ENCODE peak calls at places on chromosomes 5 and 9, in eight cellular contexts. N, T, S, F, E, L, B and U are unnamed samples.

GRCh38 chr9:122332083-122332482 is 38.7 kb upstream of the PTGS1 start:
- DNase-seq in N (no peak), T (no peak), S (no peak), F (peak; percentile 51), E (no peak), L (no peak), B (no peak), U (no peak)

GRCh38 chr5:87732875-87733768 is 320.4 kb upstream of the CCNH start:
- DNase-seq in N (no peak), T (no peak), S (no peak), F (no peak), E (no peak), L (no peak), B (no peak), U (no peak)

GRCh38 chr9:114472765-114473446 is 32.4 kb downstream of the WHRN start:
- DNase-seq in N (no peak), T (no peak), S (no peak), F (no peak), E (no peak), L (peak; percentile 23), B (no peak), U (no peak)

GRCh38 chr5:88689662-88690351 is 193.2 kb downstream of the MEF2C start:
- DNase-seq in N (no peak), T (no peak), S (no peak), F (no peak), E (no peak), L (no peak), B (no peak), U (peak; percentile 23)

GRCh38 chr5:72555871-72556270 is 48.7 kb upstream of the ZNF366 start:
- DNase-seq in N (peak; percentile 39), T (no peak), S (no peak), F (peak; percentile 36), E (no peak), L (no peak), B (no peak), U (peak; percentile 43)

GRCh38 chr9:111236337-111236736 is 93.7 kb downstream of the OR2K2 start:
- DNase-seq in N (no peak), T (no peak), S (no peak), F (no peak), E (no peak), L (no peak), B (no peak), U (peak; percentile 3)

GRCh38 chr5:135024956-135025729 is 8.9 kb downstream of the PITX1 start:
- DNase-seq in N (no peak), T (no peak), S (no peak), F (no peak), E (peak; percentile 64), L (no peak), B (no peak), U (no peak)

GRCh38 chr9:32551491-32552049 is 557 bp upstream of the SMIM27 start:
- DNase-seq in N (peak; percentile 25), T (peak; percentile 32), S (no peak), F (peak; percentile 28), E (peak; percentile 28), L (peak; percentile 27), B (peak; percentile 53), U (peak; percentile 28)

GRCh38 chr9:124869986-124870560 is 8.1 kb downstream of the ARPC5L start:
- DNase-seq in N (peak; percentile 48), T (peak; percentile 49), S (no peak), F (peak; percentile 36), E (no peak), L (no peak), B (peak; percentile 70), U (peak; percentile 52)

GRCh38 chr9:6984941-6985578 is 227.3 kb downstream of the KDM4C start:
- DNase-seq in N (no peak), T (no peak), S (peak; percentile 21), F (no peak), E (no peak), L (no peak), B (no peak), U (no peak)

GRCh38 chr9:109031241-109031640 is 17.9 kb upstream of the CTNNAL1 start:
- DNase-seq in N (peak; percentile 73), T (no peak), S (no peak), F (no peak), E (no peak), L (no peak), B (no peak), U (peak; percentile 83)

GRCh38 chr5:150665044-150665443 is 4.0 kb downstream of the MYOZ3 start:
- DNase-seq in N (no peak), T (no peak), S (no peak), F (no peak), E (no peak), L (no peak), B (no peak), U (no peak)

GRCh38 chr5:174409070-174409469 is 315.3 kb upstream of the MSX2 start:
- DNase-seq in N (no peak), T (no peak), S (peak; percentile 25), F (no peak), E (no peak), L (no peak), B (no peak), U (no peak)

GRCh38 chr5:133457956-133458355 is 154.4 kb downstream of the FSTL4 start:
- DNase-seq in N (no peak), T (no peak), S (no peak), F (no peak), E (no peak), L (no peak), B (no peak), U (no peak)

GRCh38 chr9:99753436-99753835 is 68.2 kb upstream of the NR4A3 start:
- DNase-seq in N (no peak), T (no peak), S (no peak), F (no peak), E (no peak), L (no peak), B (no peak), U (no peak)

GRCh38 chr9:13446261-13446660 is 166.8 kb upstream of the MPDZ start:
- DNase-seq in N (no peak), T (no peak), S (no peak), F (no peak), E (no peak), L (no peak), B (no peak), U (no peak)

GRCh38 chr9:72564517-72565281 is 43.3 kb downstream of the TMC1 start:
- DNase-seq in N (no peak), T (no peak), S (no peak), F (no peak), E (no peak), L (no peak), B (no peak), U (no peak)

GRCh38 chr5:61100425-61100824 is 61.8 kb downstream of the SMIM15 start:
- DNase-seq in N (no peak), T (no peak), S (no peak), F (peak; percentile 18), E (no peak), L (no peak), B (no peak), U (no peak)

GRCh38 chr9:99919930-99920329 is 13.5 kb downstream of the STX17 start:
- DNase-seq in N (no peak), T (no peak), S (no peak), F (no peak), E (no peak), L (no peak), B (no peak), U (no peak)

GRCh38 chr5:10145922-10146321 is 103.8 kb downstream of the ATPSCKMT start:
- DNase-seq in N (peak; percentile 65), T (no peak), S (no peak), F (no peak), E (peak; percentile 18), L (no peak), B (no peak), U (peak; percentile 71)
- TF ChIP-seq CTCF in N (peak; percentile 44), T (no peak), S (no peak), F (no peak), E (peak; percentile 61), L (no peak), B (no peak), U (peak; percentile 33)

DNA sequence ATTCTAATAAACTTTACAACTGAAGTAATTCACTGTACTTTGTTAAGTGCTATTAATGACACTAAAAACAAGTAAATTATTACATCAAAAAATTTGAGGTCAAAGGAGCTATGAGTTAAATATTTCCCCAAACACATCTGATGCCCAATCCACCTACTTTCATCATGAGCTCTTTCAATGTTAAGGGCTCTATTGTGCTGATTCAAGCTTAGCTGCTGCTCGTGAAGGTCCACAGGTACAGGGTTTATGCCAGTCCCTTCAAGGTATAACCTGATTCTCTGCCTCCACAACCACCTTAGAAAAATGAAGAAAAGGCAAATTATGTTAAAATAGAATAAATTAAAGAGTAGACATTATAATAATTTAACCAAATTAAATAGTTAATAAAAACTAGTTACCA is 24.1 kb downstream of the NADK2 start:
- DNase-seq in N (no peak), T (no peak), S (no peak), F (no peak), E (no peak), L (no peak), B (no peak), U (no peak)
- TF ChIP-seq CTCF in N (no peak), T (no peak), S (no peak), F (no peak), E (no peak), L (no peak), B (no peak), U (no peak)

DNA sequence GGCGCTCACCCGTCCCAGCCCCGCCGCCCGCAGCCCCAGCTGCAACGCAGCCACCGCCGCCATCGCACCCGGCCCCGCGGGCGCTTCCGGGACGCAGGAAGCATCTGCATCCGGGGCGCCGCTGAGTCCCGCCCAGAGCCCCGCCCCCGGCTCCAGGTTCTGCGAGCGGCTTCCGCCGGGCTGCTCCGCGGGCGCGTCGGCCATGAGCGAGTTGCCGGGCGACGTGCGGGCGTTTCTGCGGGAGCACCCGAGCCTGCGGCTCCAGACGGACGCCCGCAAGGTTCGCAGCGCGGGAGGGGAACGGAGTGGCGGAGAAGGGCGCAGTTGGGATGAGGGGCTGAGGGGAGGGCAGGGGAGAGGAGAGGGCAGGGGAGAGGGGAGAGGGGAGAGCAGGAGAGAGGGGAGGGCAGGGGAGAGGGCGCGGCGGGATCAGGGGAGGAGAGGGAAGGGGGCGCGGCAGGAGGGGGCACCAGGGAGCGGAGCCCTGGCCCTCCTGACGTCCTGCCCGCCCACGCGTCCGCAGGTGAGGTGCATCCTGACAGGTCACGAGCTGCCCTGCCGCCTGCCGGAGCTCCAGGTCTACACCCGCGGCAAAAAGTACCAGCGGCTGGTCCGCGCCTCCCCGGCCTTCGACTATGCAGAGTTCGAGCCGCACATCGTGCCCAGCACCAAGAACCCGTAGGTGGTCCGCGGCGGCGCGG is at the start of the genes SURF1 and SURF2:
- DNase-seq in N (peak; percentile 72), T (peak; percentile 87), S (peak; percentile 89), F (peak; percentile 69), E (peak; percentile 81), L (peak; percentile 83), B (peak; percentile 91), U (peak; percentile 79)
- TF ChIP-seq CTCF in N (no peak), T (no peak), S (no peak), F (no peak), E (no peak), L (no peak), B (no peak), U (no peak)

GRCh38 chr5:98813755-98814154 is 40.3 kb downstream of the RGMB start:
- DNase-seq in N (no peak), T (no peak), S (no peak), F (no peak), E (no peak), L (no peak), B (no peak), U (no peak)

GRCh38 chr5:98805070-98805469 is 31.6 kb downstream of the RGMB start:
- DNase-seq in N (no peak), T (no peak), S (no peak), F (no peak), E (no peak), L (no peak), B (no peak), U (no peak)

GRCh38 chr5:98807806-98808205 is 34.3 kb downstream of the RGMB start:
- DNase-seq in N (no peak), T (no peak), S (no peak), F (no peak), E (no peak), L (no peak), B (no peak), U (no peak)

GRCh38 chr5:98810206-98810605 is 36.7 kb downstream of the RGMB start:
- DNase-seq in N (no peak), T (no peak), S (no peak), F (no peak), E (no peak), L (no peak), B (no peak), U (no peak)
- TF ChIP-seq CTCF in N (no peak), T (no peak), S (no peak), F (no peak), E (no peak), L (no peak), B (no peak), U (no peak)